ENCODE peak calls at places on chromosomes 2 and 18, in five cellular contexts. One of them, this sample, is unnamed.

GRCh38 chr2:47487498-47487875 is 84.5 kb downstream of the MSH2 start:
- DNase-seq in HL-60: no peak
- DNase-seq in mesenchymal stem cell: no peak
- DNase-seq in NCI-H510A treated with DMSO at 0.1 percent for 48 hours: no peak
- DNase-seq in hypothalamus: no peak
- DNase-seq in this sample: no peak

GRCh38 chr2:28486526-28486925 is 9.3 kb upstream of the PLB1 start:
- DNase-seq in HL-60: no peak
- DNase-seq in mesenchymal stem cell: no peak
- DNase-seq in NCI-H510A treated with DMSO at 0.1 percent for 48 hours: no peak
- DNase-seq in hypothalamus: no peak
- DNase-seq in this sample: no peak

GRCh38 chr2:25594991-25595390 is 78.4 kb downstream of the DTNB start:
- DNase-seq in HL-60: no peak
- DNase-seq in mesenchymal stem cell: no peak
- DNase-seq in NCI-H510A treated with DMSO at 0.1 percent for 48 hours: no peak
- DNase-seq in hypothalamus: no peak
- DNase-seq in this sample: no peak

GRCh38 chr18:74631242-74632087 is 33.8 kb downstream of the ZNF407 start:
- DNase-seq in HL-60: peak
- DNase-seq in mesenchymal stem cell: peak
- DNase-seq in NCI-H510A treated with DMSO at 0.1 percent for 48 hours: no peak
- DNase-seq in hypothalamus: no peak
- DNase-seq in this sample: no peak

GRCh38 chr2:47310801-47311560 is 92.0 kb upstream of the MSH2 start:
- DNase-seq in HL-60: peak
- DNase-seq in mesenchymal stem cell: no peak
- DNase-seq in NCI-H510A treated with DMSO at 0.1 percent for 48 hours: no peak
- DNase-seq in hypothalamus: peak
- DNase-seq in this sample: no peak

GRCh38 chr2:7325186-7325585 is 408.0 kb downstream of the RNF144A start:
- DNase-seq in HL-60: no peak
- DNase-seq in mesenchymal stem cell: no peak
- DNase-seq in NCI-H510A treated with DMSO at 0.1 percent for 48 hours: no peak
- DNase-seq in hypothalamus: no peak
- DNase-seq in this sample: no peak

GRCh38 chr2:216029416-216030129 is 16.2 kb upstream of the MREG start:
- DNase-seq in HL-60: no peak
- DNase-seq in mesenchymal stem cell: peak
- DNase-seq in NCI-H510A treated with DMSO at 0.1 percent for 48 hours: no peak
- DNase-seq in hypothalamus: no peak
- DNase-seq in this sample: peak

GRCh38 chr2:199627417-199627816 is 169.7 kb upstream of the SATB2 start:
- DNase-seq in HL-60: no peak
- DNase-seq in mesenchymal stem cell: no peak
- DNase-seq in NCI-H510A treated with DMSO at 0.1 percent for 48 hours: no peak
- DNase-seq in hypothalamus: no peak
- DNase-seq in this sample: no peak

GRCh38 chr18:37270046-37270665 is 295.4 kb downstream of the CELF4 start:
- DNase-seq in HL-60: peak
- DNase-seq in mesenchymal stem cell: peak
- DNase-seq in NCI-H510A treated with DMSO at 0.1 percent for 48 hours: no peak
- DNase-seq in hypothalamus: no peak
- DNase-seq in this sample: peak

GRCh38 chr2:109213646-109214417 is 84.8 kb downstream of the SH3RF3 start:
- DNase-seq in HL-60: peak
- DNase-seq in mesenchymal stem cell: peak
- DNase-seq in NCI-H510A treated with DMSO at 0.1 percent for 48 hours: no peak
- DNase-seq in hypothalamus: no peak
- DNase-seq in this sample: no peak

GRCh38 chr2:226915846-226916360 is 80.0 kb downstream of the RHBDD1 start:
- DNase-seq in HL-60: no peak
- DNase-seq in mesenchymal stem cell: peak
- DNase-seq in NCI-H510A treated with DMSO at 0.1 percent for 48 hours: no peak
- DNase-seq in hypothalamus: no peak
- DNase-seq in this sample: no peak

GRCh38 chr2:189191766-189192165 is 12.2 kb upstream of the COL5A2 start:
- DNase-seq in HL-60: no peak
- DNase-seq in mesenchymal stem cell: no peak
- DNase-seq in NCI-H510A treated with DMSO at 0.1 percent for 48 hours: no peak
- DNase-seq in hypothalamus: no peak
- DNase-seq in this sample: no peak

GRCh38 chr2:134536312-134536711 is 182.5 kb downstream of the TMEM163 start:
- DNase-seq in HL-60: no peak
- DNase-seq in mesenchymal stem cell: no peak
- DNase-seq in NCI-H510A treated with DMSO at 0.1 percent for 48 hours: no peak
- DNase-seq in hypothalamus: no peak
- DNase-seq in this sample: no peak

GRCh38 chr2:140835079-140835478 is 1295.7 kb downstream of the LRP1B start:
- DNase-seq in HL-60: no peak
- DNase-seq in mesenchymal stem cell: peak
- DNase-seq in NCI-H510A treated with DMSO at 0.1 percent for 48 hours: no peak
- DNase-seq in hypothalamus: no peak
- DNase-seq in this sample: no peak

GRCh38 chr2:237892936-237893595 is 33.6 kb downstream of the RAMP1 start:
- DNase-seq in HL-60: no peak
- DNase-seq in mesenchymal stem cell: no peak
- DNase-seq in NCI-H510A treated with DMSO at 0.1 percent for 48 hours: no peak
- DNase-seq in hypothalamus: no peak
- DNase-seq in this sample: no peak

GRCh38 chr2:39570130-39570555 is 95.6 kb upstream of the TMEM178A start:
- DNase-seq in HL-60: no peak
- DNase-seq in mesenchymal stem cell: no peak
- DNase-seq in NCI-H510A treated with DMSO at 0.1 percent for 48 hours: no peak
- DNase-seq in hypothalamus: no peak
- DNase-seq in this sample: no peak